ENCODE peak calls at places on chromosomes 16 and 17, in four cellular contexts. J is adrenal gland; M is heart left ventricle; E is CD8-positive, alpha-beta memory T cell. G is an unnamed sample.
A peak's percentile ranks its signal among the peaks of the same experiment; 100 is the strongest.

GRCh38 chr17:17403899-17404576 is 72.8 kb upstream of the MED9 start:
- DNase-seq in M (no peak), J (no peak), E (peak; percentile 69), G (no peak)

GRCh38 chr16:8720080-8720966 is 45.9 kb downstream of the ABAT start:
- DNase-seq in E (no peak), J (peak; percentile 51), M (no peak), G (peak; percentile 52)

GRCh38 chr16:28876973-28877641 is 1.2 kb upstream of the ATP2A1 start:
- DNase-seq in J (no peak), M (no peak), E (no peak), G (no peak)

GRCh38 chr17:34246436-34246835 is 8.6 kb upstream of the CCL2 start:
- DNase-seq in J (no peak), M (no peak), E (no peak), G (no peak)

GRCh38 chr17:73947281-73947975 is 256.1 kb upstream of the RPL38 start:
- DNase-seq in M (no peak), J (no peak), E (no peak), G (no peak)

GRCh38 chr17:42421479-42422332 is 1.4 kb downstream of the CAVIN1 start:
- DNase-seq in J (no peak), M (peak; percentile 78), E (no peak), G (no peak)

GRCh38 chr17:31390748-31391495 is 553 bp upstream of the RAB11FIP4 start:
- DNase-seq in E (no peak), J (no peak), M (no peak), G (no peak)

GRCh38 chr16:65760874-65761273 is 605.6 kb upstream of the CDH5 start:
- DNase-seq in M (no peak), J (no peak), E (no peak), G (no peak)

GRCh38 chr17:66006654-66007053 is 185.3 kb downstream of the CEP112 start:
- DNase-seq in M (no peak), J (no peak), E (no peak), G (no peak)

GRCh38 chr17:42107597-42108576 is 4.6 kb downstream of the DHX58 start:
- DNase-seq in M (peak; percentile 92), E (peak; percentile 87), J (peak; percentile 72), G (no peak)

GRCh38 chr17:549197-550040 is 165.2 kb downstream of the VPS53 start:
- DNase-seq in J (no peak), M (no peak), E (no peak), G (peak; percentile 53)

GRCh38 chr16:85028638-85029412 is 1.2 kb downstream of the KIAA0513 start:
- DNase-seq in J (peak; percentile 54), M (no peak), E (peak; percentile 46), G (no peak)

GRCh38 chr17:37218849-37219248 is 156.9 kb upstream of the C17orf78 start:
- DNase-seq in J (no peak), M (no peak), E (no peak), G (no peak)

GRCh38 chr17:40518401-40519088 is 17.1 kb upstream of the TNS4 start:
- DNase-seq in M (no peak), E (no peak), J (no peak), G (peak; percentile 85)

GRCh38 chr17:46979023-46979870 is at the start of gene RPRML:
- DNase-seq in E (peak; percentile 10), J (no peak), M (peak; percentile 74), G (no peak)

GRCh38 chr17:17919169-17920107 is 52.8 kb downstream of the TOM1L2 start:
- DNase-seq in E (peak; percentile 63), J (peak; percentile 83), M (peak; percentile 75), G (no peak)

GRCh38 chr17:79223471-79223870 is 148.8 kb downstream of the ENGASE start:
- DNase-seq in M (no peak), E (no peak), J (no peak), G (no peak)

GRCh38 chr17:42924891-42925290 is 24.3 kb downstream of the G6PC1 start:
- DNase-seq in M (no peak), J (no peak), E (no peak), G (no peak)

GRCh38 chr16:56841659-56842058 is 23.3 kb upstream of the SLC12A3 start:
- DNase-seq in M (no peak), E (no peak), J (no peak), G (no peak)

GRCh38 chr17:7440823-7441174 is 1.5 kb downstream of the FGF11 start:
- DNase-seq in M (peak; percentile 80), J (peak; percentile 77), E (no peak), G (no peak)

GRCh38 chr16:79665970-79666369 is 65.4 kb upstream of the MAF start:
- DNase-seq in M (no peak), J (no peak), E (no peak), G (no peak)

GRCh38 chr16:11125936-11126335 is 130.1 kb downstream of the SOCS1 start:
- DNase-seq in J (no peak), M (no peak), E (no peak), G (no peak)
- H3K36me3 ChIP-seq in J (peaks cover 27% of the 10 kb centered on the region), M (peaks cover 11% of the 10 kb centered on the region), E (peaks cover 19% of the 10 kb centered on the region), G (peaks cover 2% of the 10 kb centered on the region)

DNA sequence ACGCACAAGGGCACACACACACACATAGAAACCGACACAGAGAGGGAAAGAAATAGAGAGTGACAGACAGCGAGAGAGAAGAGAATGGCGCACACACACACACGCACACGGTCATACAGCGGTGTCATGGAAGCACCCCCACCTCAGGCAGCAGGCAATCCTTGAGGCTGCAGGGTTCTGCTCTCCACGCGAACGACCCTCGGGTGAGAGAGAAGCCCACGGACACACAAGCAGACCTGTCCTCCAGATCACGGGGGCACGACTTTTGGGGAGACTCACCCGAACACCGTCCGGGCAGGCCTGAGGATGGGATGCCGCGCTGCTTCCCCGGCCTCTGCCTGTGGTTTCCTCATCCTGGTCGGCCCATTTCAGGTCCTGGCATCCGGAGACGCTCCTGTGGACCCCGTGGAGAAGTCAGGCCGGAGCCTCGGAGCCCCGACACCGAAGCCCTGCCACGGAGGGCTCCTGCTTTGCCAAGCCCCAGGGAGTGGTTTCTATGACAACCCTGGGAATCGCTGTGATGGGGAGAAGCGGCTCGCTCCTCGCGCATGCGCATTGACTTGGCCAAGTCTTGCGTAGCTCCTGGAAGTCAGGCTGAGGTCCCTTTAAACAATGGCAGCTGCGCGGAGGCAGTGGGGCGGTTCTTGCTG is 118.2 kb upstream of the KCNJ18 start:
- DNase-seq in M (peak; percentile 88), J (peak; percentile 60), E (peak; percentile 34), G (peak; percentile 14)
- H3K4me3 ChIP-seq in M (peak overlapping the region; percentile 45), J (no peak overlapping the region), E (peak overlapping the region; percentile 22), G (peak overlapping the region; percentile 52)

GRCh38 chr17:77569846-77570564 is 388.5 kb upstream of the TNRC6C start:
- DNase-seq in M (no peak), E (no peak), J (no peak), G (no peak)
- H3K27me3 ChIP-seq in M (no peaks in the 10 kb centered on the region), E (no peaks in the 10 kb centered on the region), J (peaks cover 11% of the 10 kb centered on the region), G (peaks cover 31% of the 10 kb centered on the region)

GRCh38 chr17:44892250-44892649 is 7.0 kb downstream of the EFTUD2 start:
- DNase-seq in M (no peak), E (no peak), J (no peak), G (no peak)

GRCh38 chr17:44889003-44889402 is 10.2 kb downstream of the EFTUD2 start:
- DNase-seq in M (no peak), E (no peak), J (peak; percentile 46), G (no peak)

GRCh38 chr17:44884941-44885340 is 14.3 kb downstream of the EFTUD2 start:
- DNase-seq in M (no peak), E (no peak), J (no peak), G (no peak)

GRCh38 chr17:44887016-44887415 is 12.2 kb downstream of the EFTUD2 start:
- DNase-seq in M (no peak), J (no peak), E (no peak), G (no peak)

GRCh38 chr17:44887971-44888955 is 11.0 kb downstream of the EFTUD2 start:
- DNase-seq in M (no peak), E (peak; percentile 18), J (no peak), G (no peak)
- H3K36me3 ChIP-seq in M (peaks cover 12% of the 10 kb centered on the region), E (peaks cover 33% of the 10 kb centered on the region), J (peaks cover 63% of the 10 kb centered on the region), G (no peaks in the 10 kb centered on the region)

DNA sequence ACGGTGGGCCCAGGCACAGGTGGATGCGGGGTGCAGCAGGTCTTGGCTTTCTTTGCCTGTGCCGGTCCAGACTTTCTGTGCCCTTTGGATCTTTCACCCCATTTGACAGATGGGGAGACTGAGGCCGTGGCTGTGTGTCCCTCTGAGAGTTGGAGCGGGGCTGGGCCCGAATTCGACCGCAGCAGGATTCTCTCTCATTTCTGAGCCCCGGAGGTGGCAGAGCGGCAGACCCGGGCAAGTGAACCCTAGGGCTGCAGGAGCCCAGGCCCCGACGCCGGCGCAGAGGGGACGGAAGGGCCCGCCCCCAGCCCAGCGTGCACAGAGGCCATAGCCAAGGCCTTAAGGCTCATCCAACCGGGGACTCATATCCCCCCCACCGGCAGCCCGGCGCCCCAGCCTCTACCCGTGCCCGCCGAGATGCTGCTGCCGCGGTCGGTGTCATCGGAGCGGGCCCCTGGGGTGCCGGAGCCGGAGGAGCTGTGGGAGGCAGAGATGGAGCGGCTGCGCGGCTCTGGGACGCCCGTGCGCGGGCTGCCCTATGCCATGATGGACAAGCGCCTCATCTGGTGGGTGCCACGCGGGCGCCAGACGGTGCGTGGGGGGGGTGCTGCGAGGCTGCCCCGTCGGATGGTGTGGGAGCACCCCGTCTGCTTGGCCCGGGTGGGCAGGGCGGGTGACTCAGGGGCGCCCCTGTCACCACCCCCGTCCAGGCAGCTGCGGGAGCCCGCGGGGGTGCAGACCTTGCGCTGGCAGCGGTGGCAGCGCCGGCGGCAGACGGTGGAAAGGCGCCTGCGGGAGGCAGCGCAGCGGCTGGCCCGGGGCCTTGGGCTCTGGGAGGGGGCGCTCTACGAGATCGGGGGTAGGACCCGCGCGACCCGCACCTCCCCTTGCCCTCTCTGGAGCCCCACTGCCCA is 858 bp downstream of the TMC8 start:
- DNase-seq in J (no peak), E (peak; percentile 51), M (peak; percentile 66), G (no peak)
- H3K4me3 ChIP-seq in J (no peak overlapping the region), E (peak overlapping the region; percentile 96), M (peak overlapping the region; percentile 16), G (peak overlapping the region; percentile 20)

GRCh38 chr17:80476877-80477646 is 655 bp upstream of the NPTX1 start:
- DNase-seq in J (no peak), M (no peak), E (no peak), G (no peak)
- H3K27me3 ChIP-seq in J (peaks cover 71% of the 10 kb centered on the region), M (peaks cover 94% of the 10 kb centered on the region), E (peaks cover 39% of the 10 kb centered on the region), G (peaks cover 90% of the 10 kb centered on the region)

G was measured in kidney epithelial cell.